ENCODE peak calls at places on chromosomes 12 and 14, in nine cellular contexts. V is uterus; B is bronchial epithelial cell; G is pulmonary artery endothelial cell; W is activated T-helper 1 cell treated with anti-CD3 and anti-CD28 coated beads, Interleukin-12 subunit alpha, Interleukin-12 subunit beta, Interleukin-2, Interleukin-4 antibody, amounts not matched to agents 30 ng/mL and 10 ng/mL and 1 ng/mL, durations not matched to agents 14 hours and 24 hours and 36 hours; C is T follicular helper cell; S is midbrain; O is GM04504; Q is GM20000. K is an unnamed sample.

GRCh38 chr12:93616584-93617101 is 44.2 kb downstream of the SOCS2 start:
- DNase-seq in V (no peak), B (peak), G (no peak), W (no peak), C (no peak), S (no peak), O (no peak), Q (no peak), K (no peak)

GRCh38 chr12:89857652-89858274 is 149.1 kb upstream of the ATP2B1 start:
- DNase-seq in V (no peak), B (no peak), G (no peak), W (no peak), C (no peak), S (no peak), O (no peak), Q (no peak), K (no peak)

GRCh38 chr14:74459289-74459946 is 33.4 kb upstream of the SYNDIG1L start:
- DNase-seq in V (no peak), B (peak), G (no peak), W (no peak), C (no peak), S (no peak), O (peak), Q (peak), K (no peak)

GRCh38 chr14:29710015-29710414 is 217.6 kb downstream of the PRKD1 start:
- DNase-seq in V (no peak), B (peak), G (no peak), W (no peak), C (no peak), S (peak), O (no peak), Q (no peak), K (no peak)

GRCh38 chr12:67826946-67827719 is 162.1 kb upstream of the IFNG-AS1 start:
- DNase-seq in V (no peak), B (peak), G (no peak), W (no peak), C (no peak), S (no peak), O (no peak), Q (no peak), K (no peak)

GRCh38 chr12:90207799-90208198 is 499.2 kb upstream of the ATP2B1 start:
- DNase-seq in V (no peak), B (no peak), G (no peak), W (no peak), C (no peak), S (no peak), O (no peak), Q (no peak), K (no peak)

GRCh38 chr12:127620956-127621355 is 646.0 kb upstream of the TMEM132C start:
- DNase-seq in V (no peak), B (no peak), G (no peak), W (no peak), C (no peak), S (no peak), O (no peak), Q (no peak), K (no peak)

GRCh38 chr12:9648701-9649531 is 20.6 kb upstream of the CLEC2D start:
- DNase-seq in V (no peak), B (no peak), G (no peak), W (no peak), C (no peak), S (no peak), O (no peak), Q (no peak), K (no peak)

GRCh38 chr12:42705863-42706262 is 116.3 kb upstream of the PRICKLE1 start:
- DNase-seq in V (peak), B (peak), G (peak), W (no peak), C (no peak), S (peak), O (peak), Q (no peak), K (peak)

GRCh38 chr12:51592034-51592705 is 1.1 kb downstream of the SCN8A start:
- DNase-seq in V (no peak), B (no peak), G (no peak), W (no peak), C (no peak), S (no peak), O (peak), Q (no peak), K (no peak)

GRCh38 chr12:112314981-112315380 is 67.2 kb downstream of the HECTD4 start:
- DNase-seq in V (no peak), B (no peak), G (no peak), W (no peak), C (no peak), S (no peak), O (no peak), Q (no peak), K (no peak)

GRCh38 chr12:117208206-117208605 is 17.9 kb upstream of the FBXO21 start:
- DNase-seq in V (no peak), B (no peak), G (no peak), W (no peak), C (no peak), S (no peak), O (no peak), Q (no peak), K (no peak)

GRCh38 chr12:119151445-119151844 is 27.3 kb upstream of the HSPB8 start:
- DNase-seq in V (no peak), B (peak), G (no peak), W (no peak), C (no peak), S (no peak), O (no peak), Q (no peak), K (no peak)

GRCh38 chr12:43318002-43318401 is 234.0 kb downstream of the ADAMTS20 start:
- DNase-seq in V (no peak), B (peak), G (no peak), W (no peak), C (no peak), S (no peak), O (no peak), Q (no peak), K (no peak)

GRCh38 chr14:103019827-103020226 is 37.5 kb downstream of the CDC42BPB start:
- DNase-seq in V (no peak), B (no peak), G (no peak), W (no peak), C (no peak), S (peak), O (no peak), Q (no peak), K (no peak)

GRCh38 chr12:113143959-113144358 is 5.6 kb upstream of the CFAP73 start:
- DNase-seq in V (no peak), B (no peak), G (no peak), W (no peak), C (no peak), S (no peak), O (no peak), Q (no peak), K (no peak)

GRCh38 chr12:52506858-52507715 is 13.1 kb downstream of the KRT5 start:
- DNase-seq in V (no peak), B (peak), G (no peak), W (no peak), C (no peak), S (peak), O (peak), Q (peak), K (no peak)

GRCh38 chr12:75994069-75994740 is 37.4 kb downstream of the PHLDA1 start:
- DNase-seq in V (no peak), B (no peak), G (no peak), W (no peak), C (no peak), S (no peak), O (no peak), Q (no peak), K (no peak)

GRCh38 chr12:102063066-102063465 is 1.3 kb upstream of the WASHC3 start:
- DNase-seq in V (no peak), B (no peak), G (no peak), W (no peak), C (no peak), S (no peak), O (no peak), Q (no peak), K (no peak)

GRCh38 chr12:52423661-52424503 is 10.3 kb downstream of the KRT75 start:
- DNase-seq in V (peak), B (no peak), G (no peak), W (no peak), C (no peak), S (no peak), O (no peak), Q (no peak), K (no peak)

GRCh38 chr12:15800278-15800677 is 11.1 kb upstream of the EPS8 start:
- DNase-seq in V (no peak), B (peak), G (no peak), W (no peak), C (no peak), S (no peak), O (no peak), Q (no peak), K (no peak)

GRCh38 chr12:117494833-117495714 is 133.6 kb upstream of the NOS1 start:
- DNase-seq in V (no peak), B (no peak), G (no peak), W (no peak), C (no peak), S (no peak), O (no peak), Q (no peak), K (no peak)

GRCh38 chr14:22471545-22472121 is 117.4 kb downstream of the DAD1 start:
- DNase-seq in V (no peak), B (peak), G (no peak), W (no peak), C (no peak), S (peak), O (no peak), Q (no peak), K (peak)

GRCh38 chr12:83172441-83172840 is 485.7 kb downstream of the TMTC2 start:
- DNase-seq in V (no peak), B (no peak), G (no peak), W (no peak), C (no peak), S (no peak), O (no peak), Q (no peak), K (no peak)

GRCh38 chr14:25570483-25570882 is 520.5 kb upstream of the STXBP6 start:
- DNase-seq in V (no peak), B (no peak), G (no peak), W (no peak), C (no peak), S (no peak), O (no peak), Q (no peak), K (no peak)

GRCh38 chr12:122862872-122863701 is 27.8 kb downstream of the HIP1R start:
- DNase-seq in V (no peak), B (no peak), G (no peak), W (no peak), C (no peak), S (no peak), O (no peak), Q (no peak), K (peak)

GRCh38 chr14:74362361-74362915 is 14.2 kb downstream of the VRTN start:
- DNase-seq in V (peak), B (peak), G (peak), W (peak), C (peak), S (peak), O (peak), Q (peak), K (peak)

GRCh38 chr12:116332705-116333380 is 55.4 kb upstream of the MED13L start:
- DNase-seq in V (no peak), B (peak), G (no peak), W (no peak), C (no peak), S (no peak), O (no peak), Q (no peak), K (no peak)

GRCh38 chr14:75911883-75912282 is 69.9 kb downstream of the TGFB3 start:
- DNase-seq in V (no peak), B (no peak), G (peak), W (no peak), C (no peak), S (peak), O (no peak), Q (no peak), K (peak)

GRCh38 chr12:54197037-54197909 is 8.5 kb upstream of the SMUG1 start:
- DNase-seq in V (no peak), B (no peak), G (no peak), W (no peak), C (no peak), S (no peak), O (no peak), Q (no peak), K (no peak)

GRCh38 chr14:89507926-89508460 is 91.0 kb upstream of the FOXN3 start:
- DNase-seq in V (no peak), B (peak), G (no peak), W (no peak), C (no peak), S (no peak), O (no peak), Q (no peak), K (no peak)

GRCh38 chr12:98618952-98619351 is 25.5 kb downstream of the SLC25A3 start:
- DNase-seq in V (no peak), B (peak), G (no peak), W (no peak), C (no peak), S (peak), O (peak), Q (no peak), K (no peak)

GRCh38 chr12:46675736-46676135 is 150.1 kb downstream of the SLC38A4 start:
- DNase-seq in V (peak), B (peak), G (no peak), W (no peak), C (no peak), S (peak), O (no peak), Q (peak), K (peak)

GRCh38 chr14:102524451-102525212 is 15.1 kb upstream of the ANKRD9 start:
- DNase-seq in V (peak), B (peak), G (peak), W (peak), C (peak), S (peak), O (peak), Q (peak), K (peak)

GRCh38 chr14:100524933-100525243 is 62.3 kb downstream of the BEGAIN start:
- DNase-seq in V (peak), B (no peak), G (no peak), W (no peak), C (no peak), S (peak), O (no peak), Q (peak), K (no peak)

GRCh38 chr14:35858521-35859209 is 32.5 kb downstream of the BRMS1L start:
- DNase-seq in V (no peak), B (peak), G (no peak), W (no peak), C (no peak), S (no peak), O (peak), Q (no peak), K (no peak)

GRCh38 chr14:103898204-103898603 is 30.1 kb upstream of the TDRD9 start:
- DNase-seq in V (no peak), B (peak), G (no peak), W (no peak), C (no peak), S (no peak), O (no peak), Q (no peak), K (no peak)

GRCh38 chr12:67068773-67069450 is 200.2 kb upstream of the CAND1 start:
- DNase-seq in V (peak), B (peak), G (no peak), W (no peak), C (no peak), S (no peak), O (no peak), Q (peak), K (peak)

GRCh38 chr14:93073366-93073722 is 42.4 kb downstream of the ITPK1 start:
- DNase-seq in V (no peak), B (no peak), G (no peak), W (no peak), C (no peak), S (no peak), O (no peak), Q (no peak), K (no peak)

GRCh38 chr12:89350661-89351488 is 1.4 kb downstream of the DUSP6 start:
- DNase-seq in V (no peak), B (no peak), G (no peak), W (peak), C (no peak), S (peak), O (no peak), Q (peak), K (peak)